ENCODE peak calls at places on chromosomes 5 and 9, in six cellular contexts. F is CD8-positive, alpha-beta T cell; G is sigmoid colon; R is kidney; P is psoas muscle; M is cardiac muscle cell. U is an unnamed sample.
A peak's percentile ranks its signal among the peaks of the same experiment; 100 is the strongest.

GRCh38 chr9:1051286-1052118 is 1.3 kb downstream of the DMRT2 start:
- DNase-seq in R (peak; percentile 76), G (no peak), F (no peak), M (peak; percentile 73), P (peak; percentile 47), U (no peak)

GRCh38 chr5:17340816-17341215 is 123.4 kb downstream of the BASP1 start:
- DNase-seq in P (no peak), M (no peak), F (no peak), G (no peak), R (no peak), U (no peak)

GRCh38 chr5:54889826-54890225 is 95.6 kb downstream of the ESM1 start:
- DNase-seq in P (no peak), G (no peak), M (peak; percentile 15), R (no peak), F (no peak), U (no peak)

GRCh38 chr9:17291766-17292165 is 156.9 kb downstream of the CNTLN start:
- DNase-seq in R (no peak), G (no peak), F (no peak), M (no peak), P (no peak), U (no peak)

GRCh38 chr5:168334161-168335094 is 43.0 kb downstream of the WWC1 start:
- DNase-seq in F (no peak), M (peak; percentile 79), G (peak; percentile 33), R (peak; percentile 80), P (no peak), U (no peak)

GRCh38 chr5:170809551-170809950 is 26.0 kb downstream of the GABRP start:
- DNase-seq in F (no peak), G (no peak), R (no peak), P (no peak), M (peak; percentile 27), U (peak; percentile 7)

GRCh38 chr9:126773004-126773607 is 31.7 kb upstream of the ZBTB43 start:
- DNase-seq in P (no peak), F (no peak), G (no peak), M (no peak), R (no peak), U (no peak)

GRCh38 chr5:61732376-61732775 is 400.3 kb downstream of the ZSWIM6 start:
- DNase-seq in M (peak; percentile 9), F (no peak), P (no peak), R (no peak), G (no peak), U (no peak)

GRCh38 chr9:121085661-121086060 is 10.9 kb downstream of the CNTRL start:
- DNase-seq in F (no peak), R (no peak), G (no peak), M (no peak), P (no peak), U (no peak)

GRCh38 chr5:111942661-111943401 is 185.8 kb upstream of the NREP start:
- DNase-seq in P (no peak), R (no peak), M (no peak), G (no peak), F (no peak), U (no peak)

GRCh38 chr5:73122875-73123810 is 2.8 kb downstream of the TMEM171 start:
- DNase-seq in F (no peak), P (no peak), G (no peak), R (no peak), M (no peak), U (no peak)

GRCh38 chr5:127298036-127298429 is 7.4 kb downstream of the MEGF10 start:
- DNase-seq in F (no peak), R (no peak), P (no peak), G (no peak), M (no peak), U (no peak)

GRCh38 chr5:137831526-137831925 is 36.1 kb upstream of the MYOT start:
- DNase-seq in F (no peak), G (no peak), P (no peak), M (no peak), R (no peak), U (no peak)

GRCh38 chr9:105296889-105297288 is 52.4 kb downstream of the SLC44A1 start:
- DNase-seq in M (peak; percentile 34), G (no peak), P (no peak), F (no peak), R (no peak), U (no peak)

GRCh38 chr5:15009420-15009819 is 137.8 kb upstream of the ANKH start:
- DNase-seq in P (no peak), M (no peak), G (no peak), F (no peak), R (no peak), U (no peak)

GRCh38 chr5:137215261-137215660 is 283.9 kb downstream of the SPOCK1 start:
- DNase-seq in F (no peak), M (no peak), R (no peak), P (no peak), G (no peak), U (no peak)

GRCh38 chr5:37638897-37639296 is 200.9 kb downstream of the GDNF start:
- DNase-seq in R (no peak), F (no peak), G (no peak), P (no peak), M (no peak), U (no peak)

GRCh38 chr5:66358741-66359140 is 214.6 kb downstream of the SREK1 start:
- DNase-seq in G (no peak), M (no peak), P (no peak), R (no peak), F (no peak), U (no peak)

GRCh38 chr9:21153688-21154608 is 12.3 kb upstream of the IFNW1 start:
- DNase-seq in P (no peak), F (no peak), M (peak; percentile 23), R (no peak), G (no peak), U (no peak)

GRCh38 chr5:43386960-43387362 is 25.2 kb downstream of the CCL28 start:
- DNase-seq in M (no peak), P (no peak), F (no peak), R (no peak), G (no peak), U (peak; percentile 12)

GRCh38 chr9:122562134-122562760 is 9.3 kb downstream of the OR1N2 start:
- DNase-seq in M (no peak), P (no peak), R (no peak), G (no peak), F (no peak), U (no peak)

GRCh38 chr9:96523429-96523828 is 73.5 kb downstream of the HABP4 start:
- DNase-seq in M (no peak), R (no peak), G (no peak), P (peak; percentile 47), F (no peak), U (no peak)

GRCh38 chr9:5438301-5439162 is 807 bp upstream of the PLGRKT start:
- DNase-seq in R (peak; percentile 75), P (no peak), F (peak; percentile 13), G (no peak), M (no peak), U (peak; percentile 76)

GRCh38 chr5:140596364-140596763 is 31.7 kb downstream of the SLC35A4 start:
- DNase-seq in R (no peak), P (no peak), F (no peak), M (no peak), G (no peak), U (no peak)

GRCh38 chr5:163402007-163402406 is 35.4 kb upstream of the CCNG1 start:
- DNase-seq in G (no peak), F (no peak), M (no peak), P (no peak), R (no peak), U (no peak)

GRCh38 chr5:14035859-14036440 is 91.5 kb upstream of the DNAH5 start:
- DNase-seq in P (no peak), F (no peak), M (peak; percentile 59), R (no peak), G (no peak), U (no peak)

GRCh38 chr9:86321373-86321772 is 32.8 kb downstream of the TUT7 start:
- DNase-seq in M (no peak), P (no peak), R (no peak), F (no peak), G (no peak), U (no peak)

GRCh38 chr9:20043035-20043434 is 254.2 kb upstream of the SLC24A2 start:
- DNase-seq in M (no peak), R (no peak), P (no peak), F (no peak), G (no peak), U (no peak)

GRCh38 chr9:21381752-21382339 is 3.4 kb downstream of the IFNA2 start:
- DNase-seq in F (no peak), M (no peak), G (no peak), P (no peak), R (no peak), U (peak; percentile 74)

GRCh38 chr5:50922942-50923767 is 256.7 kb downstream of the PARP8 start:
- DNase-seq in R (peak; percentile 82), P (peak; percentile 26), G (no peak), F (no peak), M (no peak), U (no peak)

GRCh38 chr5:169803077-169803981 is 166.3 kb downstream of the DOCK2 start:
- DNase-seq in M (no peak), G (peak; percentile 84), F (no peak), P (no peak), R (no peak), U (no peak)
- H3K4me3 ChIP-seq in M (no peak overlapping the region), G (no peak overlapping the region), F (no peak overlapping the region), P (no peak overlapping the region), R (no peak overlapping the region), U (no peak overlapping the region)

GRCh38 chr9:81002242-81002641 is 687.1 kb downstream of the TLE1 start:
- DNase-seq in M (no peak), P (no peak), R (no peak), G (no peak), F (no peak), U (no peak)
- TF ChIP-seq CTCF in M (no peak), P (no peak), R (no peak), G (no peak), F (no peak), U (no peak)

GRCh38 chr9:129751841-129752801 is 721 bp downstream of the PTGES start:
- DNase-seq in R (peak; percentile 85), M (no peak), F (no peak), G (no peak), P (no peak), U (no peak)
- H3K4me3 ChIP-seq in R (peak overlapping the region; percentile 56), M (no peak overlapping the region), F (no peak overlapping the region), G (peak overlapping the region; percentile 39), P (peak overlapping the region; percentile 46), U (no peak overlapping the region)

GRCh38 chr9:92185681-92186080 is 70.5 kb upstream of the SPTLC1 start:
- DNase-seq in M (no peak), G (no peak), R (no peak), P (no peak), F (no peak), U (no peak)
- TF ChIP-seq CTCF in M (no peak), G (no peak), R (no peak), P (no peak), F (no peak), U (no peak)

GRCh38 chr9:72315510-72316287 is 49.3 kb downstream of the ZFAND5 start:
- DNase-seq in F (no peak), P (peak; percentile 34), G (peak; percentile 82), M (no peak), R (peak; percentile 72), U (no peak)
- H3K4me3 ChIP-seq in F (no peak overlapping the region), P (peak overlapping the region; percentile 51), G (peak overlapping the region; percentile 30), M (no peak overlapping the region), R (peak overlapping the region; percentile 42), U (no peak overlapping the region)